ENCODE peak calls at places on chromosome 13, in nine cellular contexts. One of them, this sample, is unnamed. For H3K4me1, the result is how much of the 10 kb centered on the place peaks cover.

GRCh38 chr13:80945328-80945727 is 604.4 kb upstream of the SPRY2 start:
- DNase-seq in GM23338: peak
- DNase-seq in breast epithelium: no peak
- DNase-seq in sigmoid colon: no peak
- DNase-seq in Panc1: no peak
- DNase-seq in suprapubic skin: no peak
- DNase-seq in transverse colon: no peak
- DNase-seq in GM12878: no peak
- DNase-seq in upper lobe of left lung: no peak
- DNase-seq in this sample: no peak

GRCh38 chr13:44142911-44143665 is 230.5 kb upstream of the SERP2 start:
- DNase-seq in GM23338: no peak
- DNase-seq in breast epithelium: no peak
- DNase-seq in sigmoid colon: no peak
- DNase-seq in Panc1: no peak
- DNase-seq in suprapubic skin: no peak
- DNase-seq in transverse colon: no peak
- DNase-seq in GM12878: no peak
- DNase-seq in upper lobe of left lung: no peak
- DNase-seq in this sample: no peak

GRCh38 chr13:77872995-77873394 is 45.6 kb downstream of the EDNRB start:
- DNase-seq in GM23338: no peak
- DNase-seq in breast epithelium: no peak
- DNase-seq in sigmoid colon: no peak
- DNase-seq in Panc1: no peak
- DNase-seq in suprapubic skin: no peak
- DNase-seq in transverse colon: no peak
- DNase-seq in GM12878: no peak
- DNase-seq in upper lobe of left lung: no peak
- DNase-seq in this sample: no peak

GRCh38 chr13:20247963-20248362 is 15.8 kb upstream of the GJB6 start:
- DNase-seq in GM23338: no peak
- DNase-seq in breast epithelium: no peak
- DNase-seq in sigmoid colon: no peak
- DNase-seq in Panc1: no peak
- DNase-seq in suprapubic skin: no peak
- DNase-seq in transverse colon: no peak
- DNase-seq in GM12878: no peak
- DNase-seq in upper lobe of left lung: no peak
- DNase-seq in this sample: no peak

GRCh38 chr13:27151798-27152599 is 19.6 kb downstream of the USP12 start:
- DNase-seq in GM23338: no peak
- DNase-seq in breast epithelium: no peak
- DNase-seq in sigmoid colon: no peak
- DNase-seq in Panc1: no peak
- DNase-seq in suprapubic skin: no peak
- DNase-seq in transverse colon: no peak
- DNase-seq in GM12878: no peak
- DNase-seq in upper lobe of left lung: no peak
- DNase-seq in this sample: no peak

GRCh38 chr13:92384410-92384809 is 842.2 kb upstream of the GPC6 start:
- DNase-seq in GM23338: no peak
- DNase-seq in breast epithelium: no peak
- DNase-seq in sigmoid colon: no peak
- DNase-seq in Panc1: no peak
- DNase-seq in suprapubic skin: no peak
- DNase-seq in transverse colon: no peak
- DNase-seq in GM12878: no peak
- DNase-seq in upper lobe of left lung: no peak
- DNase-seq in this sample: no peak

GRCh38 chr13:66612983-66613382 is 617.2 kb downstream of the PCDH9 start:
- DNase-seq in GM23338: peak
- DNase-seq in breast epithelium: no peak
- DNase-seq in sigmoid colon: no peak
- DNase-seq in Panc1: no peak
- DNase-seq in suprapubic skin: no peak
- DNase-seq in transverse colon: no peak
- DNase-seq in GM12878: no peak
- DNase-seq in upper lobe of left lung: peak
- DNase-seq in this sample: no peak

GRCh38 chr13:96769874-96770273 is 224.4 kb downstream of the OXGR1 start:
- DNase-seq in GM23338: no peak
- DNase-seq in breast epithelium: no peak
- DNase-seq in sigmoid colon: no peak
- DNase-seq in Panc1: no peak
- DNase-seq in suprapubic skin: no peak
- DNase-seq in transverse colon: no peak
- DNase-seq in GM12878: no peak
- DNase-seq in upper lobe of left lung: no peak
- DNase-seq in this sample: no peak

GRCh38 chr13:98974053-98974452 is 3.8 kb downstream of the DOCK9 start:
- DNase-seq in GM23338: no peak
- DNase-seq in breast epithelium: no peak
- DNase-seq in sigmoid colon: no peak
- DNase-seq in Panc1: no peak
- DNase-seq in suprapubic skin: no peak
- DNase-seq in transverse colon: no peak
- DNase-seq in GM12878: no peak
- DNase-seq in upper lobe of left lung: no peak
- DNase-seq in this sample: no peak

GRCh38 chr13:98976338-98976737 is 1.5 kb downstream of the DOCK9 start:
- DNase-seq in GM23338: no peak
- DNase-seq in breast epithelium: no peak
- DNase-seq in sigmoid colon: no peak
- DNase-seq in Panc1: no peak
- DNase-seq in suprapubic skin: no peak
- DNase-seq in transverse colon: no peak
- DNase-seq in GM12878: no peak
- DNase-seq in upper lobe of left lung: no peak
- DNase-seq in this sample: no peak

GRCh38 chr13:98977568-98978270 is at the start of gene DOCK9:
- DNase-seq in GM23338: peak
- DNase-seq in breast epithelium: no peak
- DNase-seq in sigmoid colon: peak
- DNase-seq in Panc1: no peak
- DNase-seq in suprapubic skin: peak
- DNase-seq in transverse colon: peak
- DNase-seq in GM12878: no peak
- DNase-seq in upper lobe of left lung: peak
- DNase-seq in this sample: peak

GRCh38 chr13:98976941-98977340 is 923 bp downstream of the DOCK9 start:
- DNase-seq in GM23338: no peak
- DNase-seq in breast epithelium: no peak
- DNase-seq in sigmoid colon: no peak
- DNase-seq in Panc1: no peak
- DNase-seq in suprapubic skin: no peak
- DNase-seq in transverse colon: no peak
- DNase-seq in GM12878: no peak
- DNase-seq in upper lobe of left lung: no peak
- DNase-seq in this sample: no peak

DNA sequence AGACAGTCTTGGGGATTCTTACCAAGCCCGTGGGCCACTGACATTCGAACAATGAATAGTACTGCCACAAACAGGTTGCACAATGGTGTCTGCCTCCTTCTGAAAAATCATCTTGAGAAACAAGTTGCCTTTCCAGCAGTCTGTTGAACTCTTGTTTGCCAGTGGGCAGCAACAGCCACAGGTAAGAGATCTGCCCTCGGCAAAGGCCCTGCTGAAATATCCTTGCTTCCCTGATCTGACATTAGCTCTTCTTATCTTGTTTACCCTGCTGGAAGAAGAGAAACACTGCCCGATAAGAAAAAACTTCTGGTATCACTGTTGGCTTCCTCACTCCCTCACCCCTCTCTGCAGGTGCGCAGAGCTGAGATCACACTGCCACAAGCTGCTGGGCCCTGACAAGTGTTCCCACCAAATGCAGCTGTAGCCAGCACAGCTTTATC is 2.0 kb downstream of the DOCK9 start:
- DNase-seq in GM23338: peak
- DNase-seq in breast epithelium: no peak
- DNase-seq in sigmoid colon: no peak
- DNase-seq in Panc1: no peak
- DNase-seq in suprapubic skin: no peak
- DNase-seq in transverse colon: no peak
- DNase-seq in GM12878: no peak
- DNase-seq in upper lobe of left lung: no peak
- DNase-seq in this sample: no peak
- H3K4me1 ChIP-seq in GM23338: half or more
- H3K4me1 ChIP-seq in breast epithelium: under half
- H3K4me1 ChIP-seq in sigmoid colon: half or more
- H3K4me1 ChIP-seq in Panc1: under half
- H3K4me1 ChIP-seq in suprapubic skin: half or more
- H3K4me1 ChIP-seq in transverse colon: under half
- H3K4me1 ChIP-seq in GM12878: under half
- H3K4me1 ChIP-seq in upper lobe of left lung: half or more
- H3K4me1 ChIP-seq in this sample: under half

GRCh38 chr13:110880627-110881026 is 34.2 kb downstream of the ANKRD10 start:
- DNase-seq in GM23338: no peak
- DNase-seq in breast epithelium: no peak
- DNase-seq in sigmoid colon: no peak
- DNase-seq in Panc1: no peak
- DNase-seq in suprapubic skin: no peak
- DNase-seq in transverse colon: no peak
- DNase-seq in GM12878: no peak
- DNase-seq in upper lobe of left lung: no peak
- DNase-seq in this sample: no peak

GRCh38 chr13:110877737-110878136 is 37.1 kb downstream of the ANKRD10 start:
- DNase-seq in GM23338: no peak
- DNase-seq in breast epithelium: no peak
- DNase-seq in sigmoid colon: no peak
- DNase-seq in Panc1: no peak
- DNase-seq in suprapubic skin: no peak
- DNase-seq in transverse colon: no peak
- DNase-seq in GM12878: no peak
- DNase-seq in upper lobe of left lung: no peak
- DNase-seq in this sample: no peak

GRCh38 chr13:110882228-110882627 is 32.6 kb downstream of the ANKRD10 start:
- DNase-seq in GM23338: no peak
- DNase-seq in breast epithelium: no peak
- DNase-seq in sigmoid colon: no peak
- DNase-seq in Panc1: no peak
- DNase-seq in suprapubic skin: no peak
- DNase-seq in transverse colon: no peak
- DNase-seq in GM12878: no peak
- DNase-seq in upper lobe of left lung: no peak
- DNase-seq in this sample: no peak

GRCh38 chr13:110881811-110882210 is 33.1 kb downstream of the ANKRD10 start:
- DNase-seq in GM23338: no peak
- DNase-seq in breast epithelium: no peak
- DNase-seq in sigmoid colon: no peak
- DNase-seq in Panc1: no peak
- DNase-seq in suprapubic skin: no peak
- DNase-seq in transverse colon: no peak
- DNase-seq in GM12878: no peak
- DNase-seq in upper lobe of left lung: no peak
- DNase-seq in this sample: no peak

DNA sequence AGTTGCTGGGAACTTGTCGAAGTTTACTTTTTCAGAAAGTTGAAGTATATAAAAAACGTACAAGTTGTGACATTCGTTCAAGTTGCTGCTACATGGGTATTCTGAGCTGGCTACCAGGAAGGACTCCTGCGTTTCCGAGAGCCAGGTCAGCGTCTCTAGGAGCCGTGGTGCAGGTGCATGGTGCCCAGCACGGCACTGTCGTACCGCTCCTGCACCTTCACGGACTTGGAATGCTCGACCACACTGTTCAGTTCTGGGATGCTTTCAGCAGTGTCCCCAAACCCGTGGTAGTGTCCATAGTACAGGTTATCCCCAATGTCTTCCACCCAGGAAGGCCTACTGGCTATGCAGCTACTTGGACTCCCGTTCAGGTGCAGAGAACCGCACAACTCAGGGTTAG is 35.4 kb downstream of the ANKRD10 start:
- DNase-seq in GM23338: no peak
- DNase-seq in breast epithelium: no peak
- DNase-seq in sigmoid colon: no peak
- DNase-seq in Panc1: no peak
- DNase-seq in suprapubic skin: no peak
- DNase-seq in transverse colon: no peak
- DNase-seq in GM12878: no peak
- DNase-seq in upper lobe of left lung: no peak
- DNase-seq in this sample: no peak
- TF ChIP-seq POLR2AphosphoS5 in GM23338: no peak
- TF ChIP-seq POLR2AphosphoS5 in breast epithelium: no peak
- TF ChIP-seq POLR2AphosphoS5 in sigmoid colon: no peak
- TF ChIP-seq POLR2AphosphoS5 in Panc1: no peak
- TF ChIP-seq POLR2AphosphoS5 in suprapubic skin: no peak
- TF ChIP-seq POLR2AphosphoS5 in transverse colon: no peak
- TF ChIP-seq POLR2AphosphoS5 in GM12878: no peak
- TF ChIP-seq POLR2AphosphoS5 in upper lobe of left lung: no peak
- TF ChIP-seq POLR2AphosphoS5 in this sample: no peak

GRCh38 chr13:40404407-40404806 is 262.0 kb downstream of the FOXO1 start:
- DNase-seq in GM23338: no peak
- DNase-seq in breast epithelium: no peak
- DNase-seq in sigmoid colon: peak
- DNase-seq in Panc1: no peak
- DNase-seq in suprapubic skin: no peak
- DNase-seq in transverse colon: no peak
- DNase-seq in GM12878: no peak
- DNase-seq in upper lobe of left lung: no peak
- DNase-seq in this sample: no peak

GRCh38 chr13:40407567-40407966 is 258.9 kb downstream of the FOXO1 start:
- DNase-seq in GM23338: no peak
- DNase-seq in breast epithelium: no peak
- DNase-seq in sigmoid colon: no peak
- DNase-seq in Panc1: no peak
- DNase-seq in suprapubic skin: no peak
- DNase-seq in transverse colon: no peak
- DNase-seq in GM12878: no peak
- DNase-seq in upper lobe of left lung: no peak
- DNase-seq in this sample: no peak

GRCh38 chr13:40408602-40409001 is 257.8 kb downstream of the FOXO1 start:
- DNase-seq in GM23338: no peak
- DNase-seq in breast epithelium: no peak
- DNase-seq in sigmoid colon: no peak
- DNase-seq in Panc1: no peak
- DNase-seq in suprapubic skin: no peak
- DNase-seq in transverse colon: no peak
- DNase-seq in GM12878: no peak
- DNase-seq in upper lobe of left lung: no peak
- DNase-seq in this sample: no peak

GRCh38 chr13:40404967-40405716 is 261.3 kb downstream of the FOXO1 start:
- DNase-seq in GM23338: no peak
- DNase-seq in breast epithelium: no peak
- DNase-seq in sigmoid colon: no peak
- DNase-seq in Panc1: no peak
- DNase-seq in suprapubic skin: no peak
- DNase-seq in transverse colon: no peak
- DNase-seq in GM12878: no peak
- DNase-seq in upper lobe of left lung: no peak
- DNase-seq in this sample: no peak

GRCh38 chr13:40406405-40407138 is 259.9 kb downstream of the FOXO1 start:
- DNase-seq in GM23338: no peak
- DNase-seq in breast epithelium: no peak
- DNase-seq in sigmoid colon: no peak
- DNase-seq in Panc1: no peak
- DNase-seq in suprapubic skin: no peak
- DNase-seq in transverse colon: no peak
- DNase-seq in GM12878: no peak
- DNase-seq in upper lobe of left lung: no peak
- DNase-seq in this sample: no peak
- H3K4me3 ChIP-seq in GM23338: no peak
- H3K4me3 ChIP-seq in breast epithelium: no peak
- H3K4me3 ChIP-seq in sigmoid colon: no peak
- H3K4me3 ChIP-seq in Panc1: no peak
- H3K4me3 ChIP-seq in suprapubic skin: no peak
- H3K4me3 ChIP-seq in transverse colon: no peak
- H3K4me3 ChIP-seq in GM12878: no peak
- H3K4me3 ChIP-seq in upper lobe of left lung: no peak
- H3K4me3 ChIP-seq in this sample: no peak

DNA sequence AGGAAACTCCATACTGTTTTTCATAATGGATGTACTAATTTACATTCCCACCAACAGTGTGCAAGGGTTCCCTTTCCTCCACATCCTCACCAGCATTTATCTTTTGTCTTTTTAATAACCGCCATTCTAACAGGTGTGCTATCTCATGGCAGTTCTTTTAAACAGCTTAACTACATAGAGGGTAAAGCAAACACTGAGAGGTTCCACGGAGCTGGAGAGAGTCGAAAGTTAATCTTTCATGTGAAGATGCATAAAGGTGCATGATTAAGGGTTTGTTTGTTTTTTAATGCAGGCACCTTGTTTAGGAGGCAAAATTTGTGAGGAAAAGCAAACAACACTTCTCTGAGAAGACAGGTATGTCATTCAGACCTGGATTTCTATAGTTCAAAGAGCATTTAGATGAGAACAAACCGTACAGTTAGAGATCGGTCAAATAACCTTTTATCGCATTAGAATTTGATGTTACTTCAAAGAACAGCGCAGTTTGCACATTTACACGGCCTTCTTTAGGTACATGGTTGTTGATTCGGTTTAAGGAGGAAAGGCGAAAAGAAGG is 193.9 kb downstream of the RBM26 start:
- DNase-seq in GM23338: no peak
- DNase-seq in breast epithelium: no peak
- DNase-seq in sigmoid colon: no peak
- DNase-seq in Panc1: no peak
- DNase-seq in suprapubic skin: no peak
- DNase-seq in transverse colon: no peak
- DNase-seq in GM12878: no peak
- DNase-seq in upper lobe of left lung: no peak
- DNase-seq in this sample: no peak
- H3K4me1 ChIP-seq in GM23338: under half
- H3K4me1 ChIP-seq in breast epithelium: under half
- H3K4me1 ChIP-seq in sigmoid colon: under half
- H3K4me1 ChIP-seq in Panc1: under half
- H3K4me1 ChIP-seq in suprapubic skin: under half
- H3K4me1 ChIP-seq in transverse colon: under half
- H3K4me1 ChIP-seq in GM12878: under half
- H3K4me1 ChIP-seq in upper lobe of left lung: under half
- H3K4me1 ChIP-seq in this sample: under half